ENCODE peak calls at places on chromosomes 2 and 18, in seven cellular contexts. J is BJ, X is WERI-Rb-1, I is GM23248, N is IMR-90, U is kidney epithelial cell, W is fibroblast of lung. Q is an unnamed sample.

GRCh38 chr2:195834836-195835235 is 177.8 kb downstream of the SLC39A10 start:
- DNase-seq in I (no peak), W (no peak), X (no peak), J (no peak), N (no peak), U (no peak), Q (no peak)

GRCh38 chr2:85724731-85725181 is 29.0 kb upstream of the ATOH8 start:
- DNase-seq in X (peak; percentile 96), N (no peak), W (no peak), U (no peak), J (no peak), I (no peak), Q (peak; percentile 43)

GRCh38 chr2:162153608-162154224 is 1.7 kb upstream of the GCG start:
- DNase-seq in X (peak; percentile 66), I (peak; percentile 53), J (no peak), U (peak; percentile 23), W (peak; percentile 36), N (peak; percentile 49), Q (peak; percentile 85)

GRCh38 chr2:121148481-121148880 is 136.5 kb downstream of the TFCP2L1 start:
- DNase-seq in U (no peak), X (no peak), W (no peak), J (no peak), N (no peak), I (no peak), Q (no peak)

GRCh38 chr2:186995092-186995491 is 146.1 kb upstream of the ZSWIM2 start:
- DNase-seq in I (peak; percentile 71), U (no peak), J (no peak), W (peak; percentile 72), N (peak; percentile 39), X (no peak), Q (no peak)

GRCh38 chr2:191255756-191256312 is 10.6 kb downstream of the MYO1B start:
- DNase-seq in N (peak; percentile 40), U (no peak), W (peak; percentile 60), X (no peak), J (no peak), I (peak; percentile 48), Q (no peak)

GRCh38 chr18:76491801-76492668 is 3.0 kb downstream of the ZNF516 start:
- DNase-seq in I (peak; percentile 79), N (peak; percentile 27), W (peak; percentile 52), J (no peak), U (no peak), X (peak; percentile 47), Q (peak; percentile 79)

GRCh38 chr2:31335921-31336570 is 78.5 kb downstream of the XDH start:
- DNase-seq in J (peak; percentile 81), N (peak; percentile 86), W (peak; percentile 95), I (peak; percentile 83), U (peak; percentile 85), X (no peak), Q (no peak)

GRCh38 chr2:234189230-234189629 is 138.7 kb downstream of the SPP2 start:
- DNase-seq in X (no peak), I (no peak), U (no peak), N (no peak), W (no peak), J (no peak), Q (no peak)

GRCh38 chr2:173417801-173418200 is 63.1 kb downstream of the CDCA7 start:
- DNase-seq in I (no peak), W (no peak), X (no peak), N (no peak), U (no peak), J (no peak), Q (no peak)

GRCh38 chr18:28039078-28039477 is 137.9 kb downstream of the CDH2 start:
- DNase-seq in I (no peak), X (no peak), J (no peak), W (peak; percentile 81), U (no peak), N (peak; percentile 34), Q (no peak)

GRCh38 chr2:238424313-238424700 is 2.4 kb upstream of the ASB1 start:
- DNase-seq in W (peak; percentile 83), J (no peak), N (peak; percentile 33), X (no peak), I (peak; percentile 65), U (no peak), Q (no peak)

GRCh38 chr2:238423561-238424312 is 3.0 kb upstream of the ASB1 start:
- DNase-seq in J (no peak), X (no peak), I (peak; percentile 78), N (peak; percentile 53), U (no peak), W (peak; percentile 61), Q (no peak)

GRCh38 chr2:238426568-238427434 is at the start of gene ASB1:
- DNase-seq in X (peak; percentile 73), J (peak; percentile 44), I (peak; percentile 96), N (peak; percentile 85), W (peak; percentile 92), U (peak; percentile 44), Q (peak; percentile 94)

GRCh38 chr2:238425979-238426567 is 654 bp upstream of the ASB1 start:
- DNase-seq in J (no peak), X (peak; percentile 64), W (peak; percentile 92), I (peak; percentile 88), U (no peak), N (peak; percentile 68), Q (no peak)

GRCh38 chr2:238425505-238425978 is 1.2 kb upstream of the ASB1 start:
- DNase-seq in N (no peak), J (no peak), U (no peak), X (no peak), I (no peak), W (no peak), Q (peak; percentile 60)
- H3K4me3 ChIP-seq in N (no peak overlapping the region), J (no peak overlapping the region), U (peak overlapping the region; percentile 76), X (peak overlapping the region; percentile 93), I (peak overlapping the region; percentile 89), W (no peak overlapping the region), Q (peak overlapping the region; percentile 99)

GRCh38 chr2:66874411-66874810 is 439.5 kb downstream of the MEIS1 start:
- DNase-seq in J (peak; percentile 59), I (peak; percentile 62), X (no peak), N (peak; percentile 48), W (peak; percentile 78), U (no peak), Q (no peak)

GRCh38 chr2:66875941-66876462 is 441.1 kb downstream of the MEIS1 start:
- DNase-seq in I (no peak), N (peak; percentile 58), J (no peak), X (no peak), U (no peak), W (no peak), Q (no peak)

GRCh38 chr2:66872926-66873714 is 438.2 kb downstream of the MEIS1 start:
- DNase-seq in I (no peak), J (no peak), X (no peak), U (no peak), N (no peak), W (no peak), Q (no peak)

GRCh38 chr2:66869076-66869475 is 434.2 kb downstream of the MEIS1 start:
- DNase-seq in N (peak; percentile 96), U (peak; percentile 32), X (no peak), J (peak; percentile 55), W (peak; percentile 89), I (peak; percentile 63), Q (no peak)

DNA sequence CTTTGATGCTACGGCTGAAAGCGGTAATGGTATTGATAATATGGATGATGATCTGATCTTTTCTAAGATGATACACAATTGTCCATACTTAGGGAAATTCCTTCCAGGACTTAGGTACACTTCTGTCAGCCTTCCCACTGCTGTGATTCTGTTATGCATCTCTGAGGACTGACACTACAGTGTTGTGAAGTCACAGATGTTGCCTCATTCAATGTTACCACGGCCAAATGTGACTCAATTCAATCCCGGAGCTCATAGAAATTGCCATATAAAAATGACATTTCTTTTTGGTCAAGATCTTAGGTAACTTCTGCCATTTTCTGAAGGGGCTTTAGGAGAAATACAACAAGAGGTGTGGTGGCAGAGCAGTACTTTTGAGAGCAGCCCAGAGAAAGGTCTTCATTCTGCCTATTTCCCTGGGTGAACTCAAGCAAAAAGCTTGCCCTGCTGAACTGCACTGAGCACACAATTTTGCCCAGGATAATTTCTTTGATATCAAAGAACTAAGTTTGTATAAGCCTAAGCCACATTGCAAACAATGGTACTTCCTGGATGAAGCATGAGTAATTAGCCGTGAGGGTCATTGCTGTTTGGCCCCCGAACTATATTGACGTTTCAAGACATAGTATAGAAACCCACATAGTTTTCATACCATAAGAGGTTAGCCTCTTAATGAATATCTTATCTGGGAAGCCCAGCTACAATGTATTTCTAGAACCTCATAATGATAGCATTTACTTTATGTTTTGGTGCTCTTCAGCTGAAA is 437.3 kb downstream of the MEIS1 start:
- DNase-seq in I (peak; percentile 68), U (no peak), J (no peak), W (peak; percentile 76), N (peak; percentile 90), X (no peak), Q (no peak)
- H3K4me3 ChIP-seq in I (no peak overlapping the region), U (no peak overlapping the region), J (no peak overlapping the region), W (no peak overlapping the region), N (no peak overlapping the region), X (no peak overlapping the region), Q (no peak overlapping the region)

DNA sequence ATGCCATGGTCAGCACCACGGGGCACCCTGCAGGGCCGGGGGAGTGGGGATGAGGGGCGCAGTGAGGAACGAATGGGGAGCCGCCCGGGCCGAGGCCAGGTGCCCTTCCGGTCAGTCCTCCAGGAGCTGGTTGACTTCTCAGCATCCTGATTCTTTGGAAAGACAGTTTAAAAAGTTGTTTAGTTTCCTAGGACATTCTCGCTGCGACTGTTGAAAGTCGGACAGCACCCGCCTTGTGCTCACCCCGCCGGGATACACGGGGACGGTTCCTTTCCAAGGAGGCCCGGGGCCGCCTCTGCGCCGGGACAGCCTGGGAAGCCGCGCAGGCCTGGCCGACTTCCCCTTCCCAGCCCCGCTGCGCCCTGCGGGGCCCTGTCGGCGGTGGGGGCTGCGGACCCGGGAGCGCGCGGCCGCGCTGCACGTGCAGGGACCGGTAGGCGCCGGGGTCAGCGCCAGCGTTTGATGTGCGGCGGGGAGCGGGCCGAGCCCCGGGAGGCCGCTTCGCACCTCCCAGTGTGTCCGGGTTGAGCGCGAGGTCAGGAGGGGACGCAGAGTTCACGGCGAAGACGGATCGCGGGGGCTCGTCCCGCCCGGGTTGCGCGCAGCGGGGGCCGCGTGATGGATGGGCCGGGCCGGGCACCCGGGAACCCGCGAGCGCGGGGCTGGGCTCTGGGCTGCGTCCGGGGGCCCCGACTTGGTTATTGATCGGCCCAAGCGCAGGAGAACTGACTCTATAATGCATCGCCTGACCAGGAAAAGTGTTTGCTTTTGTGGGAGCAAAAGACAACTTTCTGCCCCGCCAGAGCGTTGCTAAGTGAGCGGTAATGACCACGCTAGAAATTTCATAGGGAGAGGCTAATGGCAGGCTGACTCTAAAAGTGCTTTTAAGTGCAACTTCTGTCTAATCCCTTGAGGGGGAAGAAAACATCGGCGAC is 28.0 kb upstream of the SMIM21 start:
- DNase-seq in W (peak; percentile 35), J (no peak), I (peak; percentile 51), X (no peak), U (no peak), N (peak; percentile 18), Q (peak; percentile 82)
- H3K4me3 ChIP-seq in W (peak overlapping the region; percentile 16), J (peak overlapping the region; percentile 28), I (peak overlapping the region; percentile 72), X (no peak overlapping the region), U (peak overlapping the region; percentile 43), N (peak overlapping the region; percentile 35), Q (peak overlapping the region; percentile 76)

DNA sequence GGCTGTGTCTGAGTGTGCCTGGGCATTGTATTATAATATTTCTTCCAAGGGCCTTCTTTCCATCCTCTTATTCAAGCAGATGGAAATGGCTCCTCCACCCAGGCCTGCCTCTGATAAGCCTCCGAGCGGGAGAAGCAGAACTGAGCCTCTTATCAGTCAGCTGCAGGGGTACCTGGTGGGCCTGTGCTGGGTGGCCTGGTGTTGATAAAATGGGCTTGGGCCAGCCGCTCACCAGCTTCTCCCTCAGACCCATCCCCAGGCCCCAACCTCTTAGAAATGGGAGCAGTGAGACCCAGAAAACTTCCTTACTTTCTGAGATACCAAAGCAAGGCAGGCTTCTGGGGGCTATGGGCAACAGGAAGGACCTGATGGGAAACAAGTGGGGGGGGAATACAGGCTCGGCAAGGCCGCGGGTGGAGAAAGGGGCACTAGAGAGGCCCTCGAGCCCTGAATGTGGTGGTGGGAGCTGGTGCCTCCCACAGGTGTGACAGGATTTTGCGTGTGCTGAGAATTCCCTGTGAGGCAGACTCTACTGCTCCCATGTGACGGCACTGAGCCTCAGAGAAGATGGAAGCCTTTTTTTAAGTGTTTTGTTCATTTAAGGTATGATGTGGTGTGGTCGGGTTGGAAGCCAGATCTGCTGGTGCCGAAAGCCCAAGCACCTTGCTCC is 18.3 kb downstream of the GYPC start:
- DNase-seq in I (no peak), N (no peak), X (no peak), W (no peak), J (no peak), U (no peak), Q (no peak)
- H3K4me3 ChIP-seq in I (no peak overlapping the region), N (no peak overlapping the region), X (no peak overlapping the region), W (no peak overlapping the region), J (no peak overlapping the region), U (no peak overlapping the region), Q (no peak overlapping the region)

Q was measured in endodermal cell.